ENCODE peak calls at places on chromosomes 16 and 17, in five cellular contexts. One of them, this sample, is unnamed.

GRCh38 chr17:61363601-61364462 is 35.8 kb upstream of the TBX2 start:
- DNase-seq in A549: no peak
- DNase-seq in prostate gland: no peak
- DNase-seq in heart left ventricle: no peak
- DNase-seq in ovary: no peak
- DNase-seq in this sample: no peak

GRCh38 chr17:47804461-47804860 is 17.1 kb downstream of the OSBPL7 start:
- DNase-seq in prostate gland: no peak
- DNase-seq in heart left ventricle: no peak
- DNase-seq in ovary: no peak
- DNase-seq in A549: no peak
- DNase-seq in this sample: no peak

GRCh38 chr16:23981429-23982399 is 145.9 kb downstream of the PRKCB start:
- DNase-seq in heart left ventricle: no peak
- DNase-seq in A549: no peak
- DNase-seq in prostate gland: no peak
- DNase-seq in ovary: no peak
- DNase-seq in this sample: no peak

GRCh38 chr16:3065742-3066439 is 451 bp downstream of the IL32 start:
- DNase-seq in ovary: no peak
- DNase-seq in prostate gland: no peak
- DNase-seq in A549: no peak
- DNase-seq in heart left ventricle: no peak
- DNase-seq in this sample: no peak

GRCh38 chr17:59746849-59747445 is 39.5 kb downstream of the VMP1 start:
- DNase-seq in heart left ventricle: no peak
- DNase-seq in ovary: no peak
- DNase-seq in A549: peak; percentile 82
- DNase-seq in prostate gland: no peak
- DNase-seq in this sample: no peak

GRCh38 chr17:2054262-2054739 is 602 bp upstream of the HIC1 start:
- DNase-seq in heart left ventricle: no peak
- DNase-seq in A549: peak; percentile 83
- DNase-seq in ovary: peak; percentile 75
- DNase-seq in prostate gland: no peak
- DNase-seq in this sample: peak; percentile 93

GRCh38 chr16:1296688-1297412 is 12.6 kb upstream of the UBE2I start:
- DNase-seq in prostate gland: peak; percentile 64
- DNase-seq in ovary: no peak
- DNase-seq in A549: peak; percentile 80
- DNase-seq in heart left ventricle: no peak
- DNase-seq in this sample: no peak

GRCh38 chr16:53058882-53059281 is 4.1 kb downstream of the CHD9 start:
- DNase-seq in ovary: no peak
- DNase-seq in A549: no peak
- DNase-seq in prostate gland: no peak
- DNase-seq in heart left ventricle: no peak
- DNase-seq in this sample: no peak

GRCh38 chr16:58732545-58733247 is 1.4 kb downstream of the GOT2 start:
- DNase-seq in heart left ventricle: no peak
- DNase-seq in prostate gland: no peak
- DNase-seq in A549: no peak
- DNase-seq in ovary: no peak
- DNase-seq in this sample: no peak

GRCh38 chr17:7444682-7445010 is 215 bp upstream of the CHRNB1 start:
- DNase-seq in heart left ventricle: no peak
- DNase-seq in A549: no peak
- DNase-seq in prostate gland: no peak
- DNase-seq in ovary: no peak
- DNase-seq in this sample: no peak
- H3K4me3 ChIP-seq in heart left ventricle: peak overlapping the region; percentile 61
- H3K4me3 ChIP-seq in A549: no peak overlapping the region
- H3K4me3 ChIP-seq in prostate gland: peak overlapping the region; percentile 6
- H3K4me3 ChIP-seq in ovary: no peak overlapping the region
- H3K4me3 ChIP-seq in this sample: peak overlapping the region; percentile 47

DNA sequence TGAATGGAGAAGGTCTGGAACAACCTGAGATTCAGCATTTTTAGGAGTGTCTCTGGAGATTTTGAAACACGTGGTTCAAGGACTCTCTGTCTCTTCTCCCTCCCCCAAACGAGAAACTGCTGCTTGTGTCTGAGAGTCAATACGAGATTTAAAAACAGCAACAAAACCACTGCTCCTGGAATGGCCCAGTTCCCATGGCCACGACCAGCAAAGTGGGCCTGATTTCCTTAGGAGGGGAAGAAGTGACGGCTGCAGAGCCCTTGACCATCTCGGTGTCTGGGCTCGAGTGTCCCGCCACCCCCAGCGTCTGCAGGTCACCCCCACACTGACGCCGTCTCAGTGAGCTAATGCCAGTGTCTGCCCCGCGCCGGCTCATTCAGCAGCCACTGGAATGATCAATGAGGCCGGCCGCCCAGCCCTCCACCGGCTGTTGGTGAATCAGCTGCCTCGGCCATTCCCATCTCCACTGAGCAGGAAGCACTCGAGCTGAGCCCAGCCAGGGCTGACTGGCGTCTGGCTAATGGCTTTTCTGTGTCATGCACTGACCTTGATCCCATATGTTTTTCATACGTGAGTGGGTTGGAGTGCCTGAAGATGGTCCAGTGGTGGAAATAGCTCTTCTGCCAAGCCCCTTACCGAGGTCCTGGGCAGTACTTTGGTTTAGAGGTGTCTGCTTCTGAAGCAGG is 151.8 kb downstream of the PITPNC1 start:
- DNase-seq in heart left ventricle: peak; percentile 63
- DNase-seq in prostate gland: peak; percentile 28
- DNase-seq in A549: peak; percentile 67
- DNase-seq in ovary: peak; percentile 85
- DNase-seq in this sample: peak; percentile 93
- TF ChIP-seq POLR2A in heart left ventricle: no peak
- TF ChIP-seq POLR2A in prostate gland: no peak
- TF ChIP-seq POLR2A in A549: no peak
- TF ChIP-seq POLR2A in ovary: no peak
- TF ChIP-seq POLR2A in this sample: no peak

DNA sequence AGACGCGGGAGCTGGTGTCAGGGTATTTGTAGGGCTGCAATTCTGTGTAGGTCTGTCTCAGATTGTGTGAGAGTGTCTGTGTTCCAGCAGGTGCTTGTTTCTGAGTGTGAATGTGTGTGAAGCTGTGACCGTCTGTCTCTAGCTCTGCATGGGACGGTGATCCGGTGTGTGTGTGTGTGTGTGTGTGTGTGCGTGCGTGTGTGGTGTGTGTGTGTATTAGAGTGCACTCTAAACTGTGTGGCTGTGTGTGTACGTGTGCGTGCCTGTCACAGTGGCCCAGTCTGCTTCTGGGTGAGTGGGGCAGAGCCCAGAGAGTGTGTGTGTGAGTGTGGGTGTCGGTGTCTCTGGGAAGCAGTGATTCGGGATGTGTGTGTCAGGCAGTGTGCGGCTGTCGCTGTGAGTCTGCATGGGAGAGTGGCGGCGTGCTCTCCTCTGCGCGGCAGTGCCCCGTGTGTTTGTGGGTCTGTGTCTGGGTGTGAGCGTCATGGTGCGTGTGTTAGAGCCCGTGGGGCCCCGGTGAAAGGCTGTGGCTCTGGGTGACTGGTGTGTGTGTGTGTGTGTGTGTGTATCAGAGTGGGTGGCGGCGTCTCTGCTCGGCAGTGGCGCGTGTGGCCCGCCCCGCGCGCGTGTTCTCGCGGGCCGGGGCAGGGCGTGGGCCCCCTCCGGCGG is 434 bp upstream of the WSCD1 start:
- DNase-seq in ovary: no peak
- DNase-seq in A549: peak; percentile 21
- DNase-seq in prostate gland: no peak
- DNase-seq in heart left ventricle: no peak
- DNase-seq in this sample: no peak
- H3K4me3 ChIP-seq in ovary: no peak overlapping the region
- H3K4me3 ChIP-seq in A549: peak overlapping the region; percentile 66
- H3K4me3 ChIP-seq in prostate gland: peak overlapping the region; percentile 48
- H3K4me3 ChIP-seq in heart left ventricle: peak overlapping the region; percentile 45
- H3K4me3 ChIP-seq in this sample: peak overlapping the region; percentile 78

GRCh38 chr16:30649725-30650368 is 913 bp upstream of the PRR14 start:
- DNase-seq in ovary: no peak
- DNase-seq in heart left ventricle: peak; percentile 49
- DNase-seq in A549: no peak
- DNase-seq in prostate gland: no peak
- DNase-seq in this sample: peak; percentile 93

GRCh38 chr16:30650369-30651123 is at the start of gene PRR14:
- DNase-seq in heart left ventricle: peak; percentile 100
- DNase-seq in A549: peak; percentile 99
- DNase-seq in ovary: peak; percentile 100
- DNase-seq in prostate gland: peak; percentile 100
- DNase-seq in this sample: peak; percentile 100

GRCh38 chr16:30652005-30652296 is 1.2 kb downstream of the PRR14 start:
- DNase-seq in A549: no peak
- DNase-seq in prostate gland: no peak
- DNase-seq in ovary: no peak
- DNase-seq in heart left ventricle: no peak
- DNase-seq in this sample: no peak

GRCh38 chr16:30652718-30653117 is 2.0 kb downstream of the PRR14 start:
- DNase-seq in A549: no peak
- DNase-seq in ovary: peak; percentile 40
- DNase-seq in heart left ventricle: no peak
- DNase-seq in prostate gland: no peak
- DNase-seq in this sample: no peak

GRCh38 chr16:30651124-30652004 is 604 bp downstream of the PRR14 start:
- DNase-seq in A549: peak; percentile 73
- DNase-seq in heart left ventricle: peak; percentile 72
- DNase-seq in prostate gland: peak; percentile 50
- DNase-seq in ovary: peak; percentile 75
- DNase-seq in this sample: peak; percentile 93
- TF ChIP-seq POLR2A in A549: peak; percentile 22
- TF ChIP-seq POLR2A in heart left ventricle: no peak
- TF ChIP-seq POLR2A in prostate gland: peak; percentile 22
- TF ChIP-seq POLR2A in ovary: peak; percentile 6
- TF ChIP-seq POLR2A in this sample: no peak

GRCh38 chr17:74380086-74380958 is 13.0 kb downstream of the GPR142 start:
- DNase-seq in A549: peak; percentile 44
- DNase-seq in ovary: no peak
- DNase-seq in heart left ventricle: no peak
- DNase-seq in prostate gland: peak; percentile 44
- DNase-seq in this sample: no peak
- H3K4me3 ChIP-seq in A549: peak overlapping the region; percentile 4
- H3K4me3 ChIP-seq in ovary: no peak overlapping the region
- H3K4me3 ChIP-seq in heart left ventricle: no peak overlapping the region
- H3K4me3 ChIP-seq in prostate gland: peak overlapping the region; percentile 4
- H3K4me3 ChIP-seq in this sample: peak overlapping the region; percentile 25

GRCh38 chr16:11346700-11347319 is 1.6 kb downstream of the RMI2 start:
- DNase-seq in ovary: no peak
- DNase-seq in A549: no peak
- DNase-seq in prostate gland: no peak
- DNase-seq in heart left ventricle: no peak
- DNase-seq in this sample: no peak

GRCh38 chr16:11348737-11349598 is 3.7 kb downstream of the RMI2 start:
- DNase-seq in prostate gland: no peak
- DNase-seq in heart left ventricle: no peak
- DNase-seq in A549: no peak
- DNase-seq in ovary: no peak
- DNase-seq in this sample: no peak

GRCh38 chr16:11347831-11348230 is 2.6 kb downstream of the RMI2 start:
- DNase-seq in prostate gland: no peak
- DNase-seq in A549: no peak
- DNase-seq in heart left ventricle: no peak
- DNase-seq in ovary: no peak
- DNase-seq in this sample: no peak

GRCh38 chr16:11342021-11342855 is 3.0 kb upstream of the RMI2 start:
- DNase-seq in ovary: no peak
- DNase-seq in heart left ventricle: no peak
- DNase-seq in A549: no peak
- DNase-seq in prostate gland: no peak
- DNase-seq in this sample: no peak

DNA sequence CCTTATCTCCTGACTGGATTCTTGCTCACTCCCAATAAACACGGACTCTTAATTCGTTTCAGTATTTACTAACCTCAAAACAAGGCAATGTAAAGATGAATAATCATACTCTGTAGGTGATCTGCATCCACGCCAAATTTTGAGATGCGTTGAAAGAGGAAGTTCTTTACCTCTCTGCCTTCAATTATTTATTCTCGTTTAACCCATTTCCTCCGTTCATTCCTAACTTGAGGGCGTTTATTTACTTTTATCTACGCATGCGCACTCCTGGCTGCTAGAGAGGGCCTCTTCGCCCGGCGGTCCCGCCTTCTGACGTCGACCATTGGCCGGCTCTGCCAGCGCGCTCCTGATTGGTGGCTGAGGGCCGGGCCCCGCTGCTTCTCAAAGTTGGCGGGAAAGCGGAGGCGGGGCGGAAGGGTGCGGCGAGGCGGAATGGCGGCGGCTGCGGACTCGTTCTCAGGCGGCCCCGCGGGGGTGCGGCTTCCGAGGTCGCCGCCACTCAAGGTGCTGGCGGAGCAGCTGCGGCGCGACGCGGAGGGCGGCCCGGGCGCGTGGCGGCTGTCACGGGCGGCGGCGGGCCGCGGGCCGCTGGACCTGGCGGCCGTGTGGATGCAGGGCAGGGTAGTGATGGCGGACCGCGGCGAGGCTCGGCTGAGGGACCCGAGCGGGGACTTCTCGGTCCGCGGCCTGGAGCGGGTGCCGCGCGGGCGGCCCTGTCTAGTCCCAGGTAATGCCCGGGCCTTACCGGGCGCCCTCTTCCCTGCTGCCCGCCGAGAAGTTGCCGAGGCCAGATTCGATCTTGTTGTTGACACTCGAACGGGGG is at the start of gene RMI2:
- DNase-seq in prostate gland: peak; percentile 98
- DNase-seq in A549: peak; percentile 96
- DNase-seq in heart left ventricle: peak; percentile 97
- DNase-seq in ovary: peak; percentile 95
- DNase-seq in this sample: peak; percentile 98
- TF ChIP-seq POLR2A in prostate gland: peak; percentile 70
- TF ChIP-seq POLR2A in A549: peak; percentile 35
- TF ChIP-seq POLR2A in heart left ventricle: no peak
- TF ChIP-seq POLR2A in ovary: no peak
- TF ChIP-seq POLR2A in this sample: no peak

GRCh38 chr16:27400751-27401620 is 988 bp upstream of the IL21R start:
- DNase-seq in prostate gland: no peak
- DNase-seq in A549: no peak
- DNase-seq in heart left ventricle: no peak
- DNase-seq in ovary: no peak
- DNase-seq in this sample: no peak

GRCh38 chr16:27402964-27403600 is 1.1 kb downstream of the IL21R start:
- DNase-seq in A549: no peak
- DNase-seq in ovary: no peak
- DNase-seq in prostate gland: no peak
- DNase-seq in heart left ventricle: no peak
- DNase-seq in this sample: peak; percentile 57

GRCh38 chr16:27403601-27403992 is 1.6 kb downstream of the IL21R start:
- DNase-seq in ovary: no peak
- DNase-seq in prostate gland: no peak
- DNase-seq in A549: no peak
- DNase-seq in heart left ventricle: no peak
- DNase-seq in this sample: no peak

GRCh38 chr16:27402569-27402963 is 592 bp downstream of the IL21R start:
- DNase-seq in heart left ventricle: no peak
- DNase-seq in ovary: no peak
- DNase-seq in A549: no peak
- DNase-seq in prostate gland: no peak
- DNase-seq in this sample: peak; percentile 55

GRCh38 chr16:27401768-27402568 is at the start of gene IL21R:
- DNase-seq in A549: no peak
- DNase-seq in heart left ventricle: peak; percentile 75
- DNase-seq in ovary: peak; percentile 18
- DNase-seq in prostate gland: no peak
- DNase-seq in this sample: peak; percentile 86
- H3K4me3 ChIP-seq in A549: no peak within 1 kb of the TSS
- H3K4me3 ChIP-seq in heart left ventricle: peak within 1 kb of the TSS; percentile 9
- H3K4me3 ChIP-seq in ovary: no peak within 1 kb of the TSS
- H3K4me3 ChIP-seq in prostate gland: no peak within 1 kb of the TSS
- H3K4me3 ChIP-seq in this sample: peak within 1 kb of the TSS; percentile 6

This sample was measured in esophagus muscularis mucosa.